ENCODE peak calls at places on chromosomes 2 and 18, in four cellular contexts. J, U, X and P are unnamed samples.

GRCh38 chr18:79870369-79871025 is 72.8 kb downstream of the KCNG2 start:
- DNase-seq in J (no peak), X (no peak), U (no peak), P (no peak)

GRCh38 chr2:54529935-54530334 is 73.8 kb downstream of the SPTBN1 start:
- DNase-seq in J (no peak), U (no peak), X (no peak), P (no peak)

GRCh38 chr18:48854780-48855179 is 96.0 kb downstream of the SMAD7 start:
- DNase-seq in X (no peak), U (no peak), J (no peak), P (no peak)

GRCh38 chr2:62570861-62571698 is 65.1 kb upstream of the TMEM17 start:
- DNase-seq in X (no peak), J (no peak), U (no peak), P (no peak)

GRCh38 chr2:172098650-172099471 is 3.8 kb downstream of the DLX2 start:
- DNase-seq in J (peak; percentile 95), U (peak; percentile 84), X (no peak), P (no peak)

GRCh38 chr2:71784734-71785549 is 331.6 kb downstream of the DYSF start:
- DNase-seq in X (no peak), U (peak; percentile 33), J (no peak), P (no peak)

GRCh38 chr18:45166341-45167108 is 448.8 kb upstream of the SLC14A2 start:
- DNase-seq in U (no peak), X (no peak), J (no peak), P (no peak)

GRCh38 chr18:76686737-76687231 is 135.6 kb upstream of the ZNF236 start:
- DNase-seq in U (peak; percentile 48), X (peak; percentile 15), J (no peak), P (peak; percentile 36)

GRCh38 chr2:179272406-179273192 is 8.0 kb upstream of the SESTD1 start:
- DNase-seq in U (peak; percentile 96), J (no peak), X (no peak), P (no peak)

DNA sequence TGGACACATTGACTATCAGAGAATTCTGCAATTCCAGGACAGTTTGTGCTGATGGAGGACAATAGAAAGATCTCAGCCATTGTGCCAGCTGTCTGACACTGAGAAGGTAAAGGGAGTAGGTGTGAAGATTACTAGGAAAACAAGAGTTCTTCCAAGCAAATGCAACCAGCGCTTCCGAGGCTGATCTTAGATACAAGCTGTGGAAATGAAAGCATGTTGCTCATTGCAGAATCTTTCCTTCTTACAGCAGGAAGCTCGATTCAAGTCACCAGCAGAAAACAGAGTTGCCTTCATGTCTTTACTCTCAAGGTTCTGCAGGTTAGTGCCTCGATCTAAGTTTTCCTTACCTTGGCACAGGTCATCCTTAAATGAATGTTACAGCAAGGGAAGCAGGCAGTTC is 54.5 kb downstream of the MARCHF4 start:
- DNase-seq in X (no peak), J (no peak), U (no peak), P (no peak)
- TF ChIP-seq FOXK2 in X (no peak), J (no peak), U (no peak), P (no peak)

DNA sequence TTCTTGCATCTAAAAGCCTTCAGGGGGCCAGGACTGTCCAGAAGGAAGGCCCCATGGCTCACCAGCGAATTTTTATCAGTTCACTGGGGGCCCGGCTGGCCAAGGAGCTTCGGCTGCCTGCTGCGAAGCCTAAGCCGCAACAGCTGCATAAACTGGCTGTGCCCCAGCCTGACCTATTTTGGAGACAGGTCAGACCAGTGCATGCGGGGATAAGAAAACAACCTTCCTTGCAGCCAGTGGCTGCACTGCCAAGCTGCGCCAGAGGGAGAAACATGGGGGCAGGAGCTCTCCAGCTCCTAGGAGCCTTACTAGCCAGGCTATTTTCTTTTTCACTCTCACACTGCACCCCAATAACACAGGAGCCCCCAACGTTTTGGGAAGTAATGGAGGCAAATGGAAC is 15.2 kb downstream of the PAX3 start:
- DNase-seq in J (no peak), X (no peak), U (no peak), P (no peak)
- TF ChIP-seq TARDBP in J (no peak), X (no peak), U (no peak), P (no peak)

GRCh38 chr2:8565399-8566154 is 116.3 kb upstream of the ID2 start:
- DNase-seq in X (no peak), U (no peak), J (no peak), P (no peak)

GRCh38 chr2:8566155-8566670 is 115.6 kb upstream of the ID2 start:
- DNase-seq in X (no peak), U (no peak), J (no peak), P (no peak)

GRCh38 chr2:8564475-8564874 is 117.4 kb upstream of the ID2 start:
- DNase-seq in J (no peak), X (no peak), U (no peak), P (no peak)

GRCh38 chr2:8566788-8567468 is 114.9 kb upstream of the ID2 start:
- DNase-seq in J (no peak), U (no peak), X (no peak), P (no peak)

GRCh38 chr2:8563814-8564474 is 117.9 kb upstream of the ID2 start:
- DNase-seq in U (no peak), J (no peak), X (no peak), P (no peak)
- TF ChIP-seq FOXK2 in U (no peak), J (no peak), X (no peak), P (no peak)

DNA sequence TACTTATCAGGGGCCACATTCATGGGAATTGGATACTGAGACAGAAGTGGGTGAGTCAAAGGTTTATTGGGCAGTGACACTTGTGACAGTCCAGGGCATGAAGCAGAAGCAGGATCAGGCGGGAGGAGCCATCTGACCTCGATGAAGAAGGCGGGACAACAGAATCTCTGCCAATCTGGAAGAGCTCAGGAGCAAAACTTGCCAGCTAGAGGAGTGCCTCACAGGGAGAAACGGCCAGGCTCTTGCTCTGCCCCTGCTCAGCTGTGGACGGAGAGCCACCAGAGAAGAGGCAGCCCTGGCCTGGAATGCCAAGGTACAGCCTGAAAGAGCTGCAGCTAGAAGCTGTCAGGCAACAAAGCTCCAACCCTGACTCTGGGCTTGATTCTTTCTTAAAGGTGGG is 16.9 kb downstream of the DAW1 start:
- DNase-seq in X (no peak), J (no peak), U (no peak), P (no peak)
- TF ChIP-seq TARDBP in X (no peak), J (no peak), U (no peak), P (no peak)

DNA sequence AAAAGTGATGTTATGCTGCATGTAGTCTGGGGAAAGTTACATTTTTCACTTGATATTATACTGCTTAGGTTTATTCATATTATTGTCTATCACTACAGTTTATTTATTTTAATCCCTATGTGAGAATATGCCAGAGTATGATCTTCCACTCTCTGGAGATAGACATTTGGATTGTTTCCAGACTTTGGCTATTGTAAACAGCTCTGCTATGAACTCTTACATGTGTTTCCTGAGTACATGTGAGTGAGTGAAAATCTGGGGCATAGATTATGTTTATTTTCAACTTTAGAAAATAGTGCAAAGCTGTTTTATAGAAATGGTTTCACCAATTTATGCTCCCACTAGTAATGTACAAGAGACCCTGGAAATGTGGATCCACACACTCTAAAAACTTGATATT is 49.0 kb upstream of the EPAS1 start:
- DNase-seq in U (no peak), J (no peak), X (no peak), P (no peak)
- TF ChIP-seq FOXK2 in U (no peak), J (no peak), X (no peak), P (no peak)

GRCh38 chr18:41703744-41704530 is 251.1 kb upstream of the PIK3C3 start:
- DNase-seq in U (no peak), J (no peak), X (no peak), P (no peak)
- TF ChIP-seq TARDBP in U (no peak), J (no peak), X (no peak), P (no peak)

GRCh38 chr2:31561823-31562222 is 18.9 kb downstream of the SRD5A2 start:
- DNase-seq in J (no peak), X (no peak), U (no peak), P (no peak)
- TF ChIP-seq FOXK2 in J (no peak), X (no peak), U (no peak), P (no peak)

GRCh38 chr18:7940976-7941375 is 373.9 kb downstream of the PTPRM start:
- DNase-seq in J (no peak), U (no peak), X (no peak), P (no peak)

GRCh38 chr18:7937268-7937667 is 370.2 kb downstream of the PTPRM start:
- DNase-seq in U (no peak), J (no peak), X (no peak), P (no peak)

GRCh38 chr18:7941533-7941932 is 374.4 kb downstream of the PTPRM start:
- DNase-seq in U (no peak), X (no peak), J (no peak), P (no peak)

GRCh38 chr18:7945882-7946281 is 378.8 kb downstream of the PTPRM start:
- DNase-seq in J (no peak), X (no peak), U (peak; percentile 33), P (no peak)

DNA sequence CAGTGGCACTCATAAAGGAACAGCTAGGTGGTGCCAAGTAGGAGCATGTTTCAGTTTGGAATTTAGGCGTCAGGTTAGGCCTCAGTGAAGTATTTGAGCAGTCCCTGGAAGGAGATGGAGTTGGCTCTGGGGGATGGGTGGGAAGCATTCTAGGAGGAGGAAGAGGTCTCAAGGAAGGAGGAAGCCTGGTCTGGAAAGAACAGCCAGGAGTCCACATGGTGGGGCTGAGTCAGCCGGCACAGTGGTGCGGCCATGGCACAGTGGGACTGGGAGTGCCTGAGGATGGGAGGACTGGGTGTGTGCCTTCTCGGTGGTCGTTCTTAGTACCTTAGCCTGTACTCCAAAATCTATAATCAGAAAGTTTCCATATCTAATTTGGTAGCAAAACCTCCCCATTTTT is 373.3 kb downstream of the PTPRM start:
- DNase-seq in X (no peak), J (no peak), U (no peak), P (no peak)
- TF ChIP-seq TARDBP in X (no peak), J (no peak), U (no peak), P (no peak)

GRCh38 chr2:106516436-106516835 is 29.3 kb downstream of the CD8B2 start:
- DNase-seq in X (no peak), U (no peak), J (no peak), P (no peak)

GRCh38 chr2:106521016-106521415 is 33.9 kb downstream of the CD8B2 start:
- DNase-seq in U (no peak), X (no peak), J (no peak), P (no peak)

GRCh38 chr2:106516864-106517263 is 29.7 kb downstream of the CD8B2 start:
- DNase-seq in J (no peak), X (no peak), U (no peak), P (no peak)

GRCh38 chr2:106519767-106520166 is 32.6 kb downstream of the CD8B2 start:
- DNase-seq in X (no peak), U (no peak), J (no peak), P (no peak)

GRCh38 chr2:106517329-106517728 is 30.2 kb downstream of the CD8B2 start:
- DNase-seq in U (no peak), J (no peak), X (no peak), P (no peak)
- TF ChIP-seq FOXK2 in U (no peak), J (no peak), X (no peak), P (no peak)